ENCODE peak calls at places on chromosomes 3 and 15, in six cellular contexts. H, O, G, X, Z and D are unnamed samples.

GRCh38 chr3:50652709-50653108 is 22.0 kb upstream of the DOCK3 start:
- DNase-seq in H (no peak), O (no peak), G (peak; percentile 42), X (peak; percentile 38), Z (no peak), D (no peak)

GRCh38 chr15:89101302-89102191 is 13.3 kb downstream of the ABHD2 start:
- DNase-seq in H (peak; percentile 86), O (peak; percentile 91), G (no peak), X (no peak), Z (peak; percentile 100), D (peak; percentile 93)

GRCh38 chr15:40881351-40881750 is 7.3 kb upstream of the RHOV start:
- DNase-seq in H (no peak), O (no peak), G (no peak), X (no peak), Z (no peak), D (no peak)

GRCh38 chr3:19931180-19931692 is 2.8 kb downstream of the EFHB start:
- DNase-seq in H (no peak), O (no peak), G (no peak), X (no peak), Z (no peak), D (no peak)

GRCh38 chr15:88331291-88331690 is 74.8 kb upstream of the NTRK3 start:
- DNase-seq in H (no peak), O (no peak), G (peak; percentile 80), X (no peak), Z (peak; percentile 31), D (no peak)

GRCh38 chr15:82081904-82082810 is 36.3 kb upstream of the MEX3B start:
- DNase-seq in H (peak; percentile 71), O (no peak), G (peak; percentile 38), X (no peak), Z (peak; percentile 98), D (peak; percentile 93)

GRCh38 chr15:48644827-48645557 is 517 bp downstream of the FBN1 start:
- DNase-seq in H (no peak), O (no peak), G (no peak), X (no peak), Z (peak; percentile 69), D (no peak)

GRCh38 chr15:50135123-50135541 is 16.1 kb upstream of the ATP8B4 start:
- DNase-seq in H (no peak), O (no peak), G (no peak), X (no peak), Z (peak; percentile 66), D (no peak)

GRCh38 chr3:185152433-185153169 is at the start of gene C3orf70:
- DNase-seq in H (no peak), O (peak; percentile 61), G (peak; percentile 74), X (no peak), Z (peak; percentile 65), D (no peak)

GRCh38 chr15:90187257-90187868 is 13.8 kb upstream of the SEMA4B start:
- DNase-seq in H (no peak), O (no peak), G (no peak), X (no peak), Z (no peak), D (no peak)

GRCh38 chr15:39094116-39094515 is 486.8 kb upstream of the THBS1 start:
- DNase-seq in H (no peak), O (no peak), G (no peak), X (no peak), Z (no peak), D (no peak)

GRCh38 chr3:133125171-133125570 is 87.0 kb downstream of the TMEM108 start:
- DNase-seq in H (no peak), O (no peak), G (no peak), X (no peak), Z (no peak), D (no peak)

GRCh38 chr3:72259755-72260589 is 475.0 kb upstream of the PROK2 start:
- DNase-seq in H (no peak), O (no peak), G (no peak), X (no peak), Z (peak; percentile 14), D (no peak)

GRCh38 chr15:51425517-51426033 is 84.1 kb downstream of the GLDN start:
- DNase-seq in H (no peak), O (no peak), G (no peak), X (no peak), Z (no peak), D (no peak)

GRCh38 chr3:140378571-140379340 is 299.1 kb upstream of the TRIM42 start:
- DNase-seq in H (no peak), O (no peak), G (no peak), X (no peak), Z (peak; percentile 81), D (no peak)

GRCh38 chr3:128372281-128372680 is 94.4 kb downstream of the DNAJB8 start:
- DNase-seq in H (no peak), O (no peak), G (no peak), X (no peak), Z (no peak), D (no peak)

GRCh38 chr3:134850761-134851160 is 55.7 kb downstream of the EPHB1 start:
- DNase-seq in H (no peak), O (no peak), G (no peak), X (no peak), Z (no peak), D (no peak)

GRCh38 chr15:80480909-80481308 is 76.7 kb downstream of the ARNT2 start:
- DNase-seq in H (peak; percentile 89), O (peak; percentile 81), G (no peak), X (no peak), Z (peak; percentile 99), D (peak; percentile 93)

GRCh38 chr3:188760408-188760807 is 411.4 kb upstream of the TPRG1 start:
- DNase-seq in H (no peak), O (no peak), G (no peak), X (no peak), Z (peak; percentile 82), D (no peak)

GRCh38 chr3:126441256-126441880 is 34.3 kb downstream of the ZXDC start:
- DNase-seq in H (no peak), O (peak; percentile 36), G (no peak), X (no peak), Z (no peak), D (no peak)

GRCh38 chr3:140430494-140430893 is 247.4 kb upstream of the TRIM42 start:
- DNase-seq in H (no peak), O (peak; percentile 21), G (no peak), X (no peak), Z (no peak), D (no peak)

GRCh38 chr3:157618075-157618760 is 115.0 kb upstream of the VEPH1 start:
- DNase-seq in H (peak; percentile 45), O (no peak), G (peak; percentile 67), X (no peak), Z (peak; percentile 79), D (peak; percentile 46)

GRCh38 chr15:84979651-84980050 is 2.0 kb upstream of the PDE8A start:
- DNase-seq in H (no peak), O (no peak), G (peak; percentile 62), X (no peak), Z (no peak), D (no peak)

GRCh38 chr15:99502182-99502581 is 63.6 kb upstream of the MEF2A start:
- DNase-seq in H (no peak), O (peak; percentile 23), G (no peak), X (no peak), Z (no peak), D (no peak)

GRCh38 chr15:99504071-99504822 is 61.5 kb upstream of the MEF2A start:
- DNase-seq in H (no peak), O (peak; percentile 34), G (no peak), X (no peak), Z (no peak), D (no peak)

GRCh38 chr15:99504823-99505551 is 60.8 kb upstream of the MEF2A start:
- DNase-seq in H (no peak), O (peak; percentile 50), G (no peak), X (no peak), Z (peak; percentile 55), D (no peak)

GRCh38 chr15:99502661-99503060 is 63.1 kb upstream of the MEF2A start:
- DNase-seq in H (no peak), O (peak; percentile 47), G (no peak), X (no peak), Z (no peak), D (no peak)

DNA sequence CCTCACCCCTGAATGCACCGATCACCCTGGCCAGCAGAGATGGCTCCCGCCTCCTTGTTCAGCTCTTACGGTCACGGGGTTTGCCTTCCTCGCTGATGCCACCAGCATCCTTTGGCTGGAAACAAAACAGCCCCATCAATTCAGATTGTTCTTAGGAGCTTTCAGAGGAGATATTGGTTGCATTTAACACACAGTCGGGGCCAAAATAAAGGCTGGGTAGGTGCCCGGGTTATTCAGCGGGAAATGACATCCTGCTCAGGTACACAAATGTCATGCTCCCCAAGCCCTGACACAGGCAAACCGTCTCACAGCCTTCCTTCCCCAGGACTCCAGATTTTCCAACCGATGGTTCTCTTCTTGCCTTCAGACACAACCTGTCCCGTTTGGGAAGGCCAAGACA is 62.4 kb upstream of the MEF2A start:
- DNase-seq in H (no peak), O (no peak), G (no peak), X (no peak), Z (no peak), D (no peak)
- H3K4me3 ChIP-seq in H (no peak overlapping the region), O (no peak overlapping the region), G (no peak overlapping the region), X (no peak overlapping the region), Z (no peak overlapping the region), D (no peak overlapping the region)

GRCh38 chr3:165568907-165569462 is 268.2 kb downstream of the BCHE start:
- DNase-seq in H (no peak), O (no peak), G (no peak), X (no peak), Z (no peak), D (no peak)
- H3K4me3 ChIP-seq in H (no peak overlapping the region), O (no peak overlapping the region), G (no peak overlapping the region), X (no peak overlapping the region), Z (no peak overlapping the region), D (no peak overlapping the region)

GRCh38 chr15:36878745-36879262 is 221.5 kb downstream of the MEIS2 start:
- DNase-seq in H (no peak), O (no peak), G (no peak), X (no peak), Z (no peak), D (no peak)

GRCh38 chr15:36880226-36880912 is 220.0 kb downstream of the MEIS2 start:
- DNase-seq in H (no peak), O (no peak), G (no peak), X (no peak), Z (no peak), D (no peak)

GRCh38 chr15:36879568-36880225 is 220.7 kb downstream of the MEIS2 start:
- DNase-seq in H (no peak), O (no peak), G (no peak), X (no peak), Z (no peak), D (no peak)

GRCh38 chr15:36882487-36883108 is 217.8 kb downstream of the MEIS2 start:
- DNase-seq in H (no peak), O (no peak), G (no peak), X (no peak), Z (peak; percentile 25), D (no peak)

GRCh38 chr15:36880913-36881290 is 219.4 kb downstream of the MEIS2 start:
- DNase-seq in H (no peak), O (no peak), G (no peak), X (no peak), Z (no peak), D (no peak)
- H3K4me3 ChIP-seq in H (no peak overlapping the region), O (no peak overlapping the region), G (no peak overlapping the region), X (no peak overlapping the region), Z (no peak overlapping the region), D (no peak overlapping the region)

DNA sequence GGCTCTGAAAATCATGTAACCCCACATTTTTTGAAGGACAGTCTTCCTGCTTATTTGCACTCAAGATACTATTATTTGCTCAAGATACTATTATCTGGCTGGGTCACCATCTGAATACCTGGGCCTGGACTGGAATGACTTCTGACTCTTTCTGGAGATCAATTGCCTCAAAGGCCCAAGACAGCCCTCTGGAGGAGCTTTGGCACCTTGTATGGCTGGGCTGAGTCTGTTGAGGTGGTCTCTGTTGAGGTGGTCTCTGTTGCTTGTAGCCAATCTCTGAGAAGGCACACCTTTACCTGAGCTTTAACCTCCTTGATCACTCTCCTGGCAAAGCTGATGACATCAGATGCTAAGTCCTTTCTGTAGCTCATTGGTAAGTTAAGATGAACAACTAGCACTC is 33.0 kb downstream of the SPATA12 start:
- DNase-seq in H (no peak), O (no peak), G (no peak), X (no peak), Z (no peak), D (no peak)
- H3K4me3 ChIP-seq in H (no peak overlapping the region), O (no peak overlapping the region), G (no peak overlapping the region), X (no peak overlapping the region), Z (no peak overlapping the region), D (no peak overlapping the region)